ENCODE peak calls at places on chromosomes 1 and 21, in four cellular contexts. L is mesendoderm, J is lower lobe of right lung, C is GM23338. X is an unnamed sample.
A peak's percentile ranks its signal among the peaks of the same experiment; 100 is the strongest.

GRCh38 chr1:7590426-7590790 is 180.7 kb upstream of the VAMP3 start:
- DNase-seq in J (peak; percentile 32), L (no peak), C (no peak), X (no peak)

GRCh38 chr1:31600641-31601040 is 16.8 kb upstream of the HCRTR1 start:
- DNase-seq in C (no peak), L (no peak), J (no peak), X (no peak)

GRCh38 chr1:180489313-180489712 is 13.1 kb downstream of the ACBD6 start:
- DNase-seq in J (no peak), L (no peak), C (no peak), X (no peak)

GRCh38 chr1:33863779-33864178 is at the start of gene HMGB4:
- DNase-seq in L (no peak), J (no peak), C (no peak), X (no peak)

GRCh38 chr1:180040034-180040433 is 85.4 kb downstream of the CEP350 start:
- DNase-seq in J (no peak), L (no peak), C (no peak), X (no peak)

GRCh38 chr1:117897551-117897950 is 31.9 kb downstream of the GDAP2 start:
- DNase-seq in L (no peak), J (no peak), C (no peak), X (no peak)

GRCh38 chr1:87435484-87435883 is 106.8 kb downstream of the LMO4 start:
- DNase-seq in C (no peak), J (no peak), L (no peak), X (peak; percentile 18)

GRCh38 chr1:94646786-94647555 is 105.4 kb upstream of the F3 start:
- DNase-seq in C (no peak), J (no peak), L (no peak), X (no peak)

GRCh38 chr1:42939216-42939615 is 19.5 kb downstream of the SLC2A1 start:
- DNase-seq in C (no peak), J (no peak), L (no peak), X (no peak)

GRCh38 chr1:172895761-172896160 is 155.0 kb downstream of the TNFSF18 start:
- DNase-seq in L (no peak), J (no peak), C (no peak), X (no peak)

GRCh38 chr1:112501810-112502641 is 6.7 kb upstream of the WNT2B start:
- DNase-seq in C (peak; percentile 67), J (peak; percentile 77), L (peak; percentile 58), X (peak; percentile 77)

GRCh38 chr1:3816331-3817137 is 20.2 kb upstream of the LRRC47 start:
- DNase-seq in L (no peak), J (peak; percentile 42), C (no peak), X (no peak)

GRCh38 chr1:101280049-101280448 is 43.2 kb downstream of the S1PR1 start:
- DNase-seq in C (no peak), J (no peak), L (no peak), X (no peak)

GRCh38 chr1:157084720-157085119 is 14.9 kb downstream of the ETV3L start:
- DNase-seq in L (no peak), J (no peak), C (no peak), X (no peak)

GRCh38 chr1:186927884-186928283 is 99.1 kb downstream of the PLA2G4A start:
- DNase-seq in L (peak; percentile 25), J (no peak), C (peak; percentile 5), X (no peak)

GRCh38 chr1:244653439-244654283 is 735 bp downstream of the DESI2 start:
- DNase-seq in L (peak; percentile 54), J (no peak), C (peak; percentile 44), X (no peak)

GRCh38 chr1:72281144-72281543 is 1.2 kb downstream of the NEGR1 start:
- DNase-seq in C (no peak), J (no peak), L (no peak), X (no peak)

GRCh38 chr1:162855461-162856150 is 5.4 kb downstream of the CCDC190 start:
- DNase-seq in J (no peak), C (no peak), L (peak; percentile 36), X (no peak)

GRCh38 chr21:44013380-44014088 is 1.4 kb downstream of the TRAPPC10 start:
- DNase-seq in J (no peak), C (peak; percentile 34), L (peak; percentile 38), X (no peak)

GRCh38 chr1:185062710-185063370 is 17.5 kb downstream of the RNF2 start:
- DNase-seq in L (no peak), J (no peak), C (no peak), X (no peak)

GRCh38 chr1:169089776-169090175 is 16.7 kb upstream of the ATP1B1 start:
- DNase-seq in J (no peak), C (no peak), L (no peak), X (no peak)

GRCh38 chr1:197868751-197869501 is 33.5 kb upstream of the C1orf53 start:
- DNase-seq in C (peak; percentile 87), L (peak; percentile 79), J (no peak), X (no peak)

GRCh38 chr1:22208265-22208972 is 65.5 kb upstream of the WNT4 start:
- DNase-seq in C (peak; percentile 23), J (no peak), L (peak; percentile 59), X (no peak)

GRCh38 chr1:31423418-31423947 is 10.5 kb downstream of the SERINC2 start:
- DNase-seq in L (no peak), C (no peak), J (peak; percentile 10), X (no peak)

GRCh38 chr1:237154173-237154572 is 112.2 kb downstream of the RYR2 start:
- DNase-seq in J (no peak), L (no peak), C (no peak), X (no peak)

GRCh38 chr1:67683736-67684525 is 1.1 kb upstream of the GADD45A start:
- DNase-seq in C (no peak), J (no peak), L (no peak), X (no peak)

GRCh38 chr1:78493456-78493855 is 2.7 kb downstream of the PTGFR start:
- DNase-seq in C (no peak), J (no peak), L (no peak), X (no peak)

GRCh38 chr1:7644906-7645750 is 126.0 kb upstream of the VAMP3 start:
- DNase-seq in L (no peak), C (no peak), J (peak; percentile 82), X (peak; percentile 73)

GRCh38 chr1:28915036-28915895 is 897 bp downstream of the EPB41 start:
- DNase-seq in C (peak; percentile 72), J (peak; percentile 55), L (peak; percentile 82), X (no peak)

GRCh38 chr1:40476924-40477679 is at the start of gene ZFP69:
- DNase-seq in J (peak; percentile 85), L (peak; percentile 73), C (peak; percentile 78), X (peak; percentile 81)

GRCh38 chr1:231903586-231904081 is 277.0 kb downstream of the DISC1 start:
- DNase-seq in C (no peak), J (no peak), L (no peak), X (no peak)

GRCh38 chr1:52751589-52752306 is 25.5 kb downstream of the ZYG11B start:
- DNase-seq in C (no peak), J (no peak), L (no peak), X (peak; percentile 47)

GRCh38 chr1:203607169-203607873 is 19.3 kb upstream of the ATP2B4 start:
- DNase-seq in J (no peak), C (no peak), L (no peak), X (no peak)

GRCh38 chr21:38496224-38496623 is 2.1 kb downstream of the ERG start:
- DNase-seq in J (no peak), L (no peak), C (no peak), X (no peak)

GRCh38 chr21:38494254-38494648 is 4.0 kb downstream of the ERG start:
- DNase-seq in C (no peak), L (no peak), J (no peak), X (no peak)

GRCh38 chr21:38494688-38495087 is 3.6 kb downstream of the ERG start:
- DNase-seq in C (no peak), L (no peak), J (no peak), X (no peak)

GRCh38 chr21:38493549-38494253 is 4.6 kb downstream of the ERG start:
- DNase-seq in L (no peak), C (no peak), J (no peak), X (no peak)

DNA sequence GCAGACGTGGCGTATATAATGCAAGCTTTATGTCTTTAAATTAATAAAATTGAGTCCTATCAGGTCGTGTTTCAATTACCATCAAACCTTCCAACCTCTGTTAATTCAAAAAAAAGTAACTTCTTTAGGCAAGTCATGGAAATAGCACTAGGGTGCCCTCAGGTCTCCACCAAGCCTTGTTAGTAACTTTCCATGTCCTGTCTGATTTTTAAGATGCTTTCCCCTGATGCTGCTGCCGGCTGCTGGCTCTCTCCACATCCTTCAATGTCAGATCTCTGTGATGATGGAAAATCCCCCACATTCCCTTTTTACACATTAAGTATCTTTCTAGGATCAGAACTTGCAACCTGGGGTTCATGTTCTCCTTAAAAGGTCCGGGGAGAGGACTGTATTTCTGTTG is 3.0 kb downstream of the ERG start:
- DNase-seq in J (no peak), C (no peak), L (no peak), X (no peak)
- H3K4me1 ChIP-seq in J (peaks cover 20% of the 10 kb centered on the region), C (peaks cover 13% of the 10 kb centered on the region), L (no peaks in the 10 kb centered on the region), X (no peaks in the 10 kb centered on the region)

DNA sequence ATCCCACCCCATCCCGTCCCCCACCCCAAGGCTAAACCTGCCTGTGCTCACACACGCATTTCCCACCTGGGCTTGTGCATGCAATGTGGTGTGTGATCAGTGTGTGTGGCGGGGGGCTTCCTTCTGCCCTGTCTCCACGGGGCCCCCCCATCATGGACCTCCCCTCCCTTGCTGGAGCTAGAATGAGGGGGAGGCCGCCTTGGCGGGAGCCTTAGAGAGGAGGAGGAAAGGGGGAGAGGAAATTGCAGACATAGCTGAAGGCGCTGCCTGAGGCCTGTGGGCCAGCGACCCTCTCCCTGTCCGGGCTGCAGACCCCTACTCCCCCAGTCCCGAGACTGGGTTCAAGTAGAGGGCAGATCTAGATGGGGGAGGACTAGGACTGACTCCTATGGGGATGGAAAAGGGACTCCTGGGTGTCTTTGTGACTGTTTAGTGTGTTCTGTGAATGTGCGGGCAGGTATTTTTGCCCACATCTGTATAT is 917 bp upstream of the EVA1B start:
- DNase-seq in L (no peak), C (no peak), J (no peak), X (no peak)
- H3K4me3 ChIP-seq in L (no peak overlapping the region), C (peak overlapping the region; percentile 88), J (peak overlapping the region; percentile 84), X (no peak overlapping the region)

DNA sequence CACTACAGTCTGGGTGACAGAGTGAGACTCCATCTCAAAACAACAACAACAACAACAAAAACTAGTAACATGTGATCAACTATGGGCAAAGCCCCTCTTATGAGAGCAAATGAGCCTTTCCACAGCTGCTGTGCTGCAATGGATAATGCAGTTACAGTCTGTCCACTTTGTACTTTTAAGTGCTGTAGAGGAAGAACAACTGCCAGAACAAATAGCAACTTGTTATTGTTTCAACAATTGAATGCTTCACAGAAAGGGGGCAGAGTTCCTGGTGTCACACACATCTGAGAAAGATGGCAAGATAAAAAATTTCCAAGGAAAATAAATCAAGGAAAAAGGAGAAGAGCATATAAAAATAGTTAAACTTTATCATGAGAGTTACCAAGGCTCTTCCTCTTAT is 243.6 kb upstream of the DMRTA2 start:
- DNase-seq in C (peak; percentile 8), L (no peak), J (no peak), X (no peak)
- H3K27ac ChIP-seq in C (no peak overlapping the region), L (no peak overlapping the region), J (peak overlapping the region; percentile 28), X (no peak overlapping the region)

GRCh38 chr1:205437570-205437969 is 15.7 kb upstream of the LEMD1 start:
- DNase-seq in L (no peak), J (no peak), C (no peak), X (no peak)

GRCh38 chr1:205440476-205441317 is 15.1 kb downstream of the BLACAT1 start:
- DNase-seq in J (peak; percentile 78), C (peak; percentile 72), L (peak; percentile 97), X (no peak)

GRCh38 chr1:205440121-205440475 is 15.7 kb downstream of the BLACAT1 start:
- DNase-seq in J (no peak), C (no peak), L (no peak), X (no peak)

GRCh38 chr1:205436776-205437485 is 15.1 kb upstream of the LEMD1 start:
- DNase-seq in J (no peak), L (no peak), C (no peak), X (no peak)

GRCh38 chr1:205438213-205439158 is 16.6 kb upstream of the LEMD1 start:
- DNase-seq in J (peak; percentile 84), C (peak; percentile 74), L (peak; percentile 61), X (peak; percentile 84)
- H3K4me1 ChIP-seq in J (peaks cover 49% of the 10 kb centered on the region), C (peaks cover 58% of the 10 kb centered on the region), L (peaks cover 22% of the 10 kb centered on the region), X (peaks cover 13% of the 10 kb centered on the region)

X was measured in heart right ventricle.